ENCODE peak calls at places on chromosomes 6 and 20, in six cellular contexts. K is left lung, A is GM06990, S is fibroblast of villous mesenchyme, D is spleen, N is cardiac fibroblast. Y is an unnamed sample.

GRCh38 chr20:16412896-16413295 is 160.4 kb downstream of the KIF16B start:
- DNase-seq in S (no peak), N (no peak), K (no peak), A (no peak), D (no peak), Y (no peak)

GRCh38 chr20:35561268-35561667 is 19.4 kb downstream of the ERGIC3 start:
- DNase-seq in S (peak), D (no peak), N (peak), A (no peak), K (no peak), Y (peak)

GRCh38 chr20:5393218-5393870 is 76.6 kb upstream of the PROKR2 start:
- DNase-seq in S (no peak), K (no peak), A (no peak), D (no peak), N (no peak), Y (no peak)

GRCh38 chr20:56875052-56875663 is 246.1 kb downstream of the TFAP2C start:
- DNase-seq in K (no peak), S (peak), D (no peak), N (peak), A (no peak), Y (peak)

GRCh38 chr6:22350109-22350508 is 53.3 kb upstream of the PRL start:
- DNase-seq in N (no peak), D (no peak), A (no peak), K (no peak), S (peak), Y (peak)

GRCh38 chr20:57993738-57994431 is 234.6 kb downstream of the ANKRD60 start:
- DNase-seq in N (no peak), S (no peak), A (no peak), D (no peak), K (no peak), Y (no peak)

GRCh38 chr6:82862543-82862942 is 203.1 kb downstream of the UBE3D start:
- DNase-seq in K (no peak), N (peak), A (no peak), D (no peak), S (peak), Y (peak)

GRCh38 chr6:45441811-45442453 is 64.2 kb upstream of the SUPT3H start:
- DNase-seq in D (no peak), N (no peak), S (peak), K (no peak), A (no peak), Y (peak)

GRCh38 chr6:11814116-11814515 is 35.5 kb upstream of the ADTRP start:
- DNase-seq in A (no peak), N (no peak), D (no peak), S (no peak), K (no peak), Y (no peak)

GRCh38 chr6:35084041-35084491 is 57.1 kb downstream of the TCP11 start:
- DNase-seq in D (peak), N (no peak), A (no peak), S (no peak), K (no peak), Y (no peak)

GRCh38 chr6:3592371-3592941 is 135.6 kb upstream of the SLC22A23 start:
- DNase-seq in N (peak), K (no peak), A (no peak), S (peak), D (no peak), Y (peak)

GRCh38 chr6:143556529-143556928 is 45.0 kb upstream of the FUCA2 start:
- DNase-seq in N (peak), D (no peak), A (no peak), K (no peak), S (peak), Y (peak)

GRCh38 chr6:146775227-146775626 is 176.5 kb downstream of the ADGB start:
- DNase-seq in K (no peak), N (peak), A (no peak), D (no peak), S (peak), Y (peak)

GRCh38 chr6:99993533-99994251 is at the start of gene MCHR2:
- DNase-seq in A (peak), D (no peak), K (peak), N (no peak), S (no peak), Y (no peak)

GRCh38 chr20:4726710-4727391 is 5.1 kb downstream of the PRND start:
- DNase-seq in N (peak), S (peak), K (no peak), A (peak), D (peak), Y (peak)

GRCh38 chr20:61514805-61515505 is 262.9 kb downstream of the CDH4 start:
- DNase-seq in S (no peak), N (no peak), A (no peak), D (peak), K (no peak), Y (no peak)

GRCh38 chr6:44785123-44785522 is 397.6 kb downstream of the CDC5L start:
- DNase-seq in K (no peak), D (no peak), A (no peak), N (no peak), S (no peak), Y (no peak)

GRCh38 chr20:57735831-57736737 is 26.3 kb upstream of the PMEPA1 start:
- DNase-seq in N (no peak), A (no peak), K (no peak), S (no peak), D (no peak), Y (no peak)

GRCh38 chr20:50533061-50533460 is 22.9 kb downstream of the PTPN1 start:
- DNase-seq in N (peak), S (no peak), A (no peak), D (no peak), K (no peak), Y (peak)

GRCh38 chr6:36839819-36840379 is 655 bp upstream of the CPNE5 start:
- DNase-seq in K (peak), S (peak), D (peak), A (peak), N (no peak), Y (no peak)

GRCh38 chr6:167937948-167938911 is 59.2 kb upstream of the KIF25 start:
- DNase-seq in N (no peak), D (no peak), A (no peak), K (no peak), S (no peak), Y (no peak)

GRCh38 chr6:105879902-105880547 is 206.1 kb upstream of the PRDM1 start:
- DNase-seq in S (no peak), D (peak), A (no peak), K (peak), N (no peak), Y (no peak)

GRCh38 chr20:8131598-8132014 is 460 bp upstream of the PLCB1 start:
- DNase-seq in N (peak), K (no peak), S (peak), D (no peak), A (no peak), Y (no peak)

GRCh38 chr6:15876406-15876805 is 213.6 kb upstream of the DTNBP1 start:
- DNase-seq in A (peak), D (no peak), N (peak), K (no peak), S (peak), Y (peak)

GRCh38 chr6:144265390-144265789 is 19.7 kb upstream of the UTRN start:
- DNase-seq in K (no peak), N (peak), D (no peak), S (peak), A (peak), Y (peak)

GRCh38 chr6:4693158-4693557 is 83.0 kb upstream of the CDYL start:
- DNase-seq in D (no peak), N (no peak), A (no peak), K (no peak), S (peak), Y (no peak)

GRCh38 chr6:140018588-140018987 is 644.1 kb upstream of the CITED2 start:
- DNase-seq in N (no peak), D (no peak), S (peak), A (no peak), K (no peak), Y (no peak)

GRCh38 chr6:5435449-5435848 is 174.1 kb downstream of the FARS2 start:
- DNase-seq in N (peak), D (no peak), S (peak), A (no peak), K (no peak), Y (peak)

GRCh38 chr20:48197034-48197433 is 411.8 kb upstream of the SULF2 start:
- DNase-seq in K (no peak), S (no peak), A (no peak), N (no peak), D (no peak), Y (no peak)

GRCh38 chr6:343226-343935 is 48.2 kb upstream of the IRF4 start:
- DNase-seq in S (no peak), N (no peak), A (no peak), K (peak), D (peak), Y (no peak)

GRCh38 chr20:23278172-23278571 is 72.4 kb upstream of the NXT1 start:
- DNase-seq in N (no peak), K (no peak), S (no peak), A (no peak), D (no peak), Y (no peak)

GRCh38 chr6:169689247-169689646 is 12.6 kb downstream of the WDR27 start:
- DNase-seq in N (peak), D (no peak), K (no peak), S (peak), A (no peak), Y (peak)

GRCh38 chr6:136146130-136146529 is 104.0 kb downstream of the MTFR2 start:
- DNase-seq in K (no peak), A (no peak), D (no peak), S (no peak), N (peak), Y (no peak)

GRCh38 chr20:43444107-43444506 is 13.6 kb upstream of the SRSF6 start:
- DNase-seq in S (no peak), K (no peak), D (no peak), N (no peak), A (no peak), Y (no peak)

GRCh38 chr6:128963561-128963960 is 80.6 kb downstream of the LAMA2 start:
- DNase-seq in K (no peak), D (no peak), A (no peak), S (peak), N (peak), Y (peak)

GRCh38 chr6:168851460-168852103 is 402.1 kb downstream of the THBS2 start:
- DNase-seq in K (no peak), D (no peak), S (peak), N (peak), A (no peak), Y (peak)

GRCh38 chr6:140101367-140101766 is 726.9 kb upstream of the CITED2 start:
- DNase-seq in S (peak), K (no peak), A (peak), D (no peak), N (no peak), Y (peak)

GRCh38 chr6:32081168-32081624 is 27.9 kb downstream of the TNXB start:
- DNase-seq in A (no peak), N (peak), K (peak), D (no peak), S (peak), Y (peak)

GRCh38 chr6:18215436-18215835 is 48.9 kb downstream of the DEK start:
- DNase-seq in D (no peak), S (no peak), A (no peak), K (no peak), N (no peak), Y (no peak)
- H3K4me3 ChIP-seq in D (no peak), S (no peak), A (no peak), K (no peak), N (no peak), Y (no peak)

GRCh38 chr6:34062815-34063214 is 83.1 kb downstream of the GRM4 start:
- DNase-seq in S (no peak), A (no peak), K (no peak), N (no peak), D (no peak), Y (no peak)
- TF ChIP-seq CTCF in S (no peak), A (peak), K (no peak), N (peak), D (no peak), Y (peak)

DNA sequence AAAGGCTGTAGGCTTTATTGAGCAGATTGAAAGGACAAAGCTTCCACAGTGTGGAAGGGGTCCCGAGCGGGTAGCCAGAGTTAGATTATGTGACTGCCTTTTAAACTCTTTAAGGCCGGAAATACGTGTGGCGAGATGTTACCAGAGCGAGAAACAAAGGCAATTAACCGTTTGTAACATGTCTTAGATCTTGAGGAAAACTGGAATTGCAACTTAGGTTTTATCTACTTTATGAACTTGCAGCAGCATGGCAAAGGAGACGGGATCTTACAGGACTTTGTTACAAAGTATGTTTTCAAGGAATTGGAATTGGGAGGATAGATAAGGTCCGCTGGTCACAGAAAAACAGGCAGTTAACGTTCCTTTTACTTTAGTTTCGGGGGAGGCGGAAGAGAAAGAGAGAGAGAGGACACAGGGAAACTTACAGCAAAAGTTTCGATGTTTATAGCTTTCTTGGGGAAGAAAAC is 594.7 kb upstream of the ADGRB3 start:
- DNase-seq in D (no peak), S (no peak), N (peak), A (no peak), K (no peak), Y (no peak)
- H3K4me3 ChIP-seq in D (no peak), S (no peak), N (no peak), A (no peak), K (no peak), Y (no peak)

GRCh38 chr20:34111712-34112599 is at the start of gene EIF2S2:
- DNase-seq in K (peak), A (peak), D (peak), N (peak), S (peak), Y (peak)
- TF ChIP-seq CTCF in K (no peak), A (no peak), D (no peak), N (no peak), S (no peak), Y (no peak)

Y was measured in fibroblast of mammary gland.